ENCODE peak calls at places on chromosomes 2 and 18, in four cellular contexts. Q is anterior cingulate cortex, J is aorta, V is RKO. E is an unnamed sample.

GRCh38 chr18:12645264-12645663 is 12.6 kb downstream of the SPIRE1 start:
- DNase-seq in V (no peak), Q (no peak), J (no peak), E (no peak)

GRCh38 chr2:147487286-147487979 is 357.4 kb upstream of the ACVR2A start:
- DNase-seq in J (no peak), Q (no peak), V (no peak), E (no peak)

GRCh38 chr2:232345251-232345650 is 33.3 kb upstream of the ALPP start:
- DNase-seq in Q (no peak), V (no peak), J (peak; percentile 27), E (peak; percentile 49)

GRCh38 chr2:101040761-101041160 is 38.7 kb downstream of the RPL31 start:
- DNase-seq in Q (no peak), J (no peak), V (no peak), E (no peak)

GRCh38 chr2:73983322-73984202 is 1.1 kb upstream of the TET3 start:
- DNase-seq in J (no peak), Q (no peak), V (peak; percentile 38), E (peak; percentile 97)

GRCh38 chr2:173872714-173873113 is 92.5 kb downstream of the SP3 start:
- DNase-seq in J (no peak), Q (no peak), V (no peak), E (no peak)

GRCh38 chr18:76464281-76465259 is 30.5 kb downstream of the ZNF516 start:
- DNase-seq in J (peak; percentile 33), V (no peak), Q (no peak), E (no peak)

GRCh38 chr2:132009874-132010521 is 151.8 kb downstream of the ANKRD30BL start:
- DNase-seq in V (no peak), Q (no peak), J (peak; percentile 27), E (no peak)

GRCh38 chr18:7566587-7567486 is at the start of gene PTPRM:
- DNase-seq in J (peak; percentile 93), Q (peak; percentile 81), V (no peak), E (peak; percentile 95)

GRCh38 chr2:216714412-216714775 is 19.0 kb upstream of the IGFBP5 start:
- DNase-seq in V (no peak), J (no peak), Q (no peak), E (no peak)

GRCh38 chr2:14297340-14297739 is 335.2 kb upstream of the LRATD1 start:
- DNase-seq in V (no peak), J (no peak), Q (no peak), E (no peak)

GRCh38 chr2:73984203-73984921 is at the start of gene TET3:
- DNase-seq in V (peak; percentile 55), Q (no peak), J (peak; percentile 58), E (peak; percentile 87)

GRCh38 chr2:133806564-133806963 is 238.3 kb upstream of the NCKAP5 start:
- DNase-seq in Q (no peak), J (no peak), V (no peak), E (no peak)

GRCh38 chr18:35121531-35121930 is 80.3 kb downstream of the MAPRE2 start:
- DNase-seq in V (no peak), J (no peak), Q (no peak), E (no peak)

GRCh38 chr18:13611058-13611615 is 115.2 kb downstream of the FAM210A start:
- DNase-seq in Q (peak; percentile 79), J (peak; percentile 75), V (no peak), E (no peak)

GRCh38 chr2:95390272-95390880 is 12.1 kb upstream of the FAHD2A start:
- DNase-seq in Q (no peak), J (no peak), V (no peak), E (no peak)

GRCh38 chr18:27785815-27786537 is 391.0 kb downstream of the CDH2 start:
- DNase-seq in J (no peak), V (no peak), Q (no peak), E (no peak)